ENCODE peak calls at places on chromosomes 13 and 19, in ten cellular contexts. F, Q, B, E, C, U, I, Z, K and X are unnamed samples.

GRCh38 chr13:43057653-43058317 is 34.4 kb downstream of the DNAJC15 start:
- DNase-seq in B (peak), F (no peak), Z (no peak), Q (peak), U (no peak), E (no peak), C (no peak), I (no peak), K (peak), X (peak)

GRCh38 chr19:19207637-19208582 is 3.8 kb upstream of the NCAN start:
- DNase-seq in F (no peak), U (no peak), I (no peak), B (no peak), E (no peak), K (no peak), Z (peak), Q (no peak), C (no peak), X (peak)

GRCh38 chr13:40164137-40164536 is 502.3 kb downstream of the FOXO1 start:
- DNase-seq in B (peak), C (peak), U (no peak), I (no peak), Z (no peak), Q (no peak), K (no peak), E (no peak), F (no peak), X (peak)

GRCh38 chr19:58450836-58451357 is 525 bp upstream of the ZNF324B start:
- DNase-seq in K (no peak), B (no peak), C (no peak), Q (no peak), Z (peak), E (no peak), U (no peak), F (no peak), I (no peak), X (peak)

GRCh38 chr19:6233051-6233826 is 46.5 kb downstream of the MLLT1 start:
- DNase-seq in B (no peak), C (no peak), F (peak), K (peak), I (peak), U (no peak), E (peak), Q (no peak), Z (no peak), X (no peak)

GRCh38 chr19:56111601-56112312 is 9.3 kb downstream of the ZNF787 start:
- DNase-seq in K (no peak), B (no peak), Q (peak), C (peak), U (no peak), I (no peak), Z (peak), F (no peak), E (no peak), X (no peak)

GRCh38 chr13:70339738-70340137 is 231.5 kb upstream of the KLHL1 start:
- DNase-seq in I (peak), F (peak), E (no peak), Z (peak), C (peak), Q (no peak), B (peak), U (no peak), K (no peak), X (peak)

GRCh38 chr19:38434549-38435051 is 1.1 kb downstream of the RYR1 start:
- DNase-seq in I (no peak), F (no peak), B (no peak), K (no peak), E (no peak), Q (no peak), C (no peak), U (no peak), Z (peak), X (no peak)

GRCh38 chr13:97844151-97844550 is 109.3 kb upstream of the IPO5 start:
- DNase-seq in U (no peak), C (peak), Q (no peak), I (no peak), Z (no peak), B (no peak), E (no peak), F (no peak), K (no peak), X (peak)

GRCh38 chr13:102347490-102347889 is 54.4 kb downstream of the FGF14 start:
- DNase-seq in B (no peak), C (no peak), E (no peak), I (no peak), Z (no peak), U (no peak), F (no peak), Q (no peak), K (no peak), X (no peak)

GRCh38 chr13:47798906-47799305 is 202.2 kb downstream of the SUCLA2 start:
- DNase-seq in C (peak), K (no peak), E (no peak), I (no peak), U (no peak), F (no peak), B (peak), Z (no peak), Q (no peak), X (peak)

GRCh38 chr19:39341122-39341719 is 1.0 kb upstream of the SAMD4B start:
- DNase-seq in K (no peak), B (no peak), F (no peak), E (no peak), I (peak), C (no peak), Q (peak), Z (peak), U (no peak), X (no peak)

GRCh38 chr19:32397736-32398135 is 7.8 kb upstream of the DPY19L3 start:
- DNase-seq in U (no peak), C (peak), I (no peak), Z (no peak), F (no peak), E (no peak), Q (no peak), B (peak), K (peak), X (peak)

GRCh38 chr13:32647926-32648325 is 61.7 kb downstream of the PDS5B start:
- DNase-seq in C (no peak), E (no peak), Q (peak), I (no peak), U (no peak), K (no peak), B (no peak), Z (no peak), F (no peak), X (no peak)

GRCh38 chr13:42865703-42866102 is 84.3 kb downstream of the FAM216B start:
- DNase-seq in B (peak), Z (no peak), I (peak), Q (no peak), U (no peak), E (no peak), F (no peak), C (no peak), K (no peak), X (no peak)

GRCh38 chr19:46678110-46678732 is 17.2 kb upstream of the DACT3 start:
- DNase-seq in F (no peak), K (no peak), E (no peak), I (peak), C (peak), U (no peak), Z (peak), B (no peak), Q (no peak), X (peak)

GRCh38 chr19:2048104-2048958 is 2.7 kb downstream of the MKNK2 start:
- DNase-seq in C (no peak), B (no peak), K (no peak), E (no peak), U (no peak), Z (peak), I (no peak), Q (peak), F (peak), X (no peak)

GRCh38 chr19:2047076-2047448 is 4.0 kb downstream of the MKNK2 start:
- DNase-seq in U (no peak), F (no peak), K (no peak), I (no peak), B (no peak), E (no peak), Q (no peak), C (no peak), Z (no peak), X (no peak)

GRCh38 chr19:2046046-2046907 is 4.8 kb downstream of the MKNK2 start:
- DNase-seq in B (no peak), E (peak), I (no peak), K (no peak), C (no peak), U (no peak), Z (no peak), F (peak), Q (no peak), X (no peak)

GRCh38 chr19:2048959-2049740 is 1.9 kb downstream of the MKNK2 start:
- DNase-seq in E (no peak), F (peak), K (no peak), U (no peak), Q (peak), B (peak), C (no peak), Z (no peak), I (no peak), X (no peak)

DNA sequence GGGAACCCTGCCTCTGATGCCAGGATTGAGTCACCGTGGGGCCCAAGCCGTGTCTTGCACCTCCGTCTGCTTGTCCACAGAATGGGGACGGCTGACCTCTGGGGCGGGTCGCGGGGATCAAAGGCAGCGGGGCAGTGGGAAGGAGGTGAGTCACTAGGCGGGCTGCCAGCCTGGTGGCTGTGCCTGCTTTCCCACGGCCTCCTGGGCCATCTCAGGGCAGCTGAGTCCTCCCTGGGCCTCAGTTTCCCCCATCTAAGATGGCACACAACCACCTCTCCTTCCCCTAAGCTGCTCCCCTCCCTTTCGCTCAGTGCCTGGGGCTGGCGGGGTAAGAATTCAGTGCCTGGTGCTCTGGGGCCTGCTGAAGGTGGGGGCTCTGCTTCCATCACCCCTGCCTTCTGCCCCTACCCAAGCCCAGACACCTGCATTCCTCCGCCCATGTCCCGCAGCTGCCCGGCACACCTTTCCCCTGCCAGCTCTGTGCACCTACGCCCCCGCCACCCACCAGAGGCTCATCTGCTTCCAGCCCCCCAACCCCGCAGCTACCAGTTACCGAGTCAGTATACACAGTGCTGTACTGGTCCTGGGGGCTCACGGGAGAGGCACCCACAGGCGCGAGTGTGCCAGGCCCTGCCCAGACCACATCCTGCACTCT is 3.5 kb downstream of the MKNK2 start:
- DNase-seq in F (peak), I (no peak), E (no peak), Z (peak), Q (peak), B (peak), U (no peak), K (no peak), C (no peak), X (no peak)
- H3K4me3 ChIP-seq in F (peak), I (no peak), E (no peak), Z (peak), Q (no peak), B (peak), U (peak), K (peak), C (no peak), X (no peak)

GRCh38 chr19:49861541-49862410 is 5.6 kb downstream of the PNKP start:
- DNase-seq in I (no peak), Z (no peak), K (no peak), B (no peak), C (no peak), Q (no peak), U (no peak), F (peak), E (no peak), X (peak)

GRCh38 chr19:49862411-49863253 is 4.7 kb downstream of the PNKP start:
- DNase-seq in I (peak), Q (no peak), E (no peak), Z (peak), B (no peak), C (no peak), U (no peak), F (peak), K (no peak), X (no peak)

GRCh38 chr19:49859838-49860715 is 7.3 kb downstream of the PNKP start:
- DNase-seq in I (no peak), Q (no peak), E (no peak), K (no peak), C (no peak), Z (no peak), F (no peak), B (no peak), U (no peak), X (no peak)

GRCh38 chr19:49860716-49861100 is 6.7 kb downstream of the PNKP start:
- DNase-seq in K (no peak), Z (no peak), B (no peak), E (no peak), U (peak), C (no peak), Q (no peak), F (no peak), I (no peak), X (no peak)

DNA sequence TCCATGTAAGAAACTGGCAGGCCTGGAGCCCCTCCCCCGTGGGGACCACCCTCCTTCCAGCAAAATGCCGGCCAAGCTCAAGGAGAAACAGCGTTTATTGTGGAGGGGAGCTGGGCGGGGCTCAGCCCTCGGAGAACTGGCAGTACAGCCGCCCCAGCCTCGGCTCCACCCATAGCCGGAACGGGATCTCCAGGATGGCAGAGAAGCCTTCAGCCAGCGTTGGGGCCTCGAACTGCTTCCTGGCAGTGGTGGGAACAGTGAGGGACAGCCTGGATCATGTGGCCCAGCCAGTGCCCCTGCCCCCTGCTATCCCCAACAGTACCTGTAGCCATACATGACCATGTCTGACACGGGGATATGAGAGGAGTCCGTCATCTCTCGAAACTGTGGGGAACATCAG is 6.2 kb downstream of the PNKP start:
- DNase-seq in Z (no peak), E (no peak), I (no peak), U (peak), F (peak), C (no peak), B (no peak), K (no peak), Q (no peak), X (peak)
- TF ChIP-seq CTCF in Z (no peak), E (no peak), I (no peak), U (no peak), F (no peak), C (no peak), B (no peak), K (no peak), Q (no peak), X (no peak)

GRCh38 chr13:77715233-77715891 is 17.9 kb downstream of the SLAIN1 start:
- DNase-seq in E (no peak), C (no peak), Z (no peak), K (no peak), U (no peak), B (no peak), F (no peak), Q (no peak), I (no peak), X (no peak)
- H3K4me3 ChIP-seq in E (no peak), C (no peak), Z (no peak), K (no peak), U (no peak), B (no peak), F (no peak), Q (no peak), I (no peak), X (no peak)

GRCh38 chr19:47696635-47697034 is 16.6 kb upstream of the EHD2 start:
- DNase-seq in Q (no peak), Z (no peak), I (no peak), E (no peak), K (no peak), C (no peak), B (no peak), F (no peak), U (no peak), X (no peak)
- TF ChIP-seq CTCF in Q (no peak), Z (no peak), I (no peak), E (no peak), K (no peak), C (no peak), B (no peak), F (no peak), U (no peak), X (no peak)

DNA sequence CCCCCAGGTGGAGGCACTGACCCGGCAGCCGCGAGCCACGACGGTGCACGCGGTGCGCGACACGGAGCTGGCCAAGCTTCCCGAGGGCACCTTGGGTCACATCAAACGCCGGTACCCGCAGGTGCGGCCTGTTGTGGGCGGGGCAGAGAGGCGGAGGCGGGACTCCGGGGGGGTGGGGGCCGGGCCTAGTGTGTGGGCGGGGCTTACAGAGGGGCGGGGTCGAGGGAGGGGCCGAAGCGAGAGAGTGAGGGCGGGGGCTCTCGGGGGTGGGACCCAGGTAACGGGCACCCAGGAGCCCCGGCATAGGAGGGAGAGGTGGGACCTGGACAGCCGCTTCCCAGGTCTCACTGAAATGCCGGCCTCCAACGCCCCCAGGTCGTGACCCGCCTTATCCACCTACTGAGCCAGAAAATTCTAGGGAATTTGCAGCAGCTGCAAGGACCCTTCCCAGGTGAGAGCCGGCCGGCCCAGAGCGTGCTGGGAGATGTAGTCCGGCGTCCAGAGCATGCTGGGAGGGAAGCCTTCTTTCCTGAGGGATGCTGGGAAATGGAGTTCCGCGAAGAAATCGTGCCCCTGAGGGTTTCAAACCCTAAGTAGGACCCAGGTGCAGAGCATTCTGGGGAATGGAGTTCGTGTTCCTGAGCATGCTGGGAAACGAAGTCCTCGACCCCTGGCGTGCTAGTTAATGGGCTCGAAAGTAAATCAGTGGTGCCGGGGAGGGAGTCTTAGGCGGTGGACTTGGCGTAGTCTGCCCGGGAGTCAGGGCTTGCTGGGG is 15.7 kb downstream of the PNPLA6 start:
- DNase-seq in C (peak), B (peak), U (no peak), F (peak), E (no peak), I (peak), Q (peak), K (no peak), Z (peak), X (peak)
- H3K4me3 ChIP-seq in C (peak), B (peak), U (no peak), F (peak), E (no peak), I (peak), Q (no peak), K (no peak), Z (peak), X (peak)

DNA sequence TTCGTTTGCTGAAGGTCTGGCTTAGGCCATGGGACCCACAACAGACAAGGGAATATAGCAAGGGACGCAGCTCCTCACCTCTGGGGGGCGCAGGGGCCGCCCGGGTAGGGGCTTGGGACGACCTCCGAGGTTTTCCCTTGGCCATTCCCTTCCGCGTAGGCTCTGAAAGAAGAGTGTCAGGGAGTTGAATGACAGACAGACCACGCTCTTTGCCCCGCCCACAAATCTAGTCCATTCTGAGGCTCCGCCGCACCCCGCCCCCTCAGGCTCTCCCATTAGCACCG is 11.4 kb upstream of the ZNF414 start:
- DNase-seq in B (no peak), K (no peak), E (no peak), F (no peak), Z (no peak), U (no peak), I (no peak), C (no peak), Q (no peak), X (no peak)
- TF ChIP-seq CTCF in B (peak), K (no peak), E (no peak), F (no peak), Z (no peak), U (no peak), I (peak), C (no peak), Q (no peak), X (no peak)

DNA sequence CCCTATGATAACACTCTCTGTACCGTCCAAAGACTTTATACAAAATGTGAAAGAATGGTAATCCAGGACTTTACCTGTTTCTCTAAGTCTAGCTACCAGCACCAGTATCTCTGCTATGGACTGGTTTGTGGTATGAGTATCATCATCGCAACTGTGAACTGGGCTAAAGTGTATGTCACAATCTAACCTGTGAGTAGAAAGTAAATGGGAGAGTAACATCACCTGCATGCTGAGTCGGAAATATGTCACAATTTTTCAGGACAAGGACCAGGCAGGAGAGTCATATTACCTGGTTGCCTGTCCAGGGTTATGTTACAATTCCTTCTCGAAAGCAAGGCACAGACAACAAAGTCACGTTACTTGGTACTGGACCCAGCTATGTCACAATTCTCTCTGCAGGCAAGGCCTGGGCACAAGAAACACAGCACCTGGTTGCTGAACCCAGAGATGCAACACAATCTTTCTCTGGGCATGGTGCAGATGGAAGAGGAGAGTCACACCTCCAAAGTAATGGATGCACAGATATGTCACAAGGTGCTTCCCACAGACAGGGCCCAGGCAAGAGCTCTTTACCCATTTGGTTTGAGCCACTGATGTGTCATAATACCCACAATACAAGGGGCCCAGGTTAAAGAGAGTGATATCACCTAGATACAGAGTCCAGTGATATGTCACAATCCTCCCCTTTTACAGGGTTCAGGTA is 5.2 kb upstream of the ZNF43 start:
- DNase-seq in B (no peak), I (no peak), Q (no peak), U (no peak), K (no peak), F (no peak), C (no peak), E (no peak), Z (no peak), X (no peak)
- H3K4me3 ChIP-seq in B (no peak), I (no peak), Q (no peak), U (no peak), K (no peak), F (no peak), C (no peak), E (no peak), Z (no peak), X (no peak)

DNA sequence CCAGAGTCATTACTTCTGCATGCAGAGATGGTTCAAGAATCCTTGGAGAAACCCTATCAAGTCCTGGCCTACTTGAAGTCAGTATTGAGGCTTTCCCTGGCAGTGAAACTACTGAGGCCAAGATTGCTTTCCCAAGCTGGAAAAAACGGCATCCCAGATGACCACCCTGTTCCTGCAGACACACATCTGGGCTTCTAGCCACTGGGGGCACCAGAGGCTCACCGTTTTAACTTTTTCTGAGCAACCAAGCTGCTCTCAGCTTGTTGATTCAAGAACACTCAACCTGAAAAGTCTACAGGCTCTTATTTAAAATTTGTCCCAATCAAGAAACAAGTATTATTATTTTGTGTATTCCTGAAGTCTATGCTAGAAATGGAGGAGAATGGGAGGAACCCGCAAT is 66.6 kb downstream of the SPRYD7 start:
- DNase-seq in C (peak), I (peak), F (no peak), U (no peak), K (no peak), Q (no peak), E (no peak), Z (no peak), B (peak), X (no peak)
- TF ChIP-seq CTCF in C (no peak), I (peak), F (no peak), U (peak), K (peak), Q (no peak), E (no peak), Z (no peak), B (peak), X (peak)